ENCODE peak calls at places on chromosomes 12 and 14, in seven cellular contexts. P, V, X, S, Y, W and J are unnamed samples. For H3K27me3, the result is how much of the 10 kb centered on the place peaks cover.

GRCh38 chr14:104393898-104394605 is 185.5 kb upstream of the C14orf180 start:
- DNase-seq in P (no peak), V (peak), X (no peak), S (peak), Y (no peak), W (no peak), J (peak)

GRCh38 chr12:6465467-6466183 is 4.9 kb downstream of the VAMP1 start:
- DNase-seq in P (peak), V (peak), X (peak), S (no peak), Y (peak), W (peak), J (no peak)

GRCh38 chr14:35851823-35852222 is 25.7 kb downstream of the BRMS1L start:
- DNase-seq in P (no peak), V (no peak), X (no peak), S (no peak), Y (no peak), W (no peak), J (no peak)

GRCh38 chr12:105352940-105353635 is 22.6 kb downstream of the C12orf75 start:
- DNase-seq in P (no peak), V (peak), X (no peak), S (no peak), Y (no peak), W (peak), J (no peak)

GRCh38 chr12:65122661-65123060 is 1.6 kb upstream of the WIF1 start:
- DNase-seq in P (no peak), V (no peak), X (no peak), S (no peak), Y (no peak), W (no peak), J (no peak)

GRCh38 chr14:31286456-31287293 is 79.1 kb upstream of the HECTD1 start:
- DNase-seq in P (peak), V (no peak), X (no peak), S (no peak), Y (peak), W (no peak), J (no peak)

GRCh38 chr14:104054222-104054905 is 31.1 kb upstream of the ASPG start:
- DNase-seq in P (no peak), V (no peak), X (no peak), S (no peak), Y (no peak), W (no peak), J (no peak)

GRCh38 chr12:40032433-40033259 is 73.2 kb downstream of the SLC2A13 start:
- DNase-seq in P (no peak), V (no peak), X (no peak), S (no peak), Y (no peak), W (no peak), J (no peak)

GRCh38 chr14:24334431-24335271 is at the start of gene ADCY4:
- DNase-seq in P (peak), V (no peak), X (no peak), S (peak), Y (no peak), W (no peak), J (no peak)

GRCh38 chr14:102891556-102891955 is 30.9 kb upstream of the AMN start:
- DNase-seq in P (no peak), V (no peak), X (peak), S (no peak), Y (no peak), W (no peak), J (no peak)

GRCh38 chr14:65574611-65575010 is 162.1 kb downstream of the FUT8 start:
- DNase-seq in P (no peak), V (no peak), X (no peak), S (no peak), Y (no peak), W (no peak), J (no peak)

GRCh38 chr14:91968280-91968679 is 20.8 kb upstream of the FBLN5 start:
- DNase-seq in P (no peak), V (no peak), X (no peak), S (no peak), Y (no peak), W (no peak), J (no peak)

GRCh38 chr12:79098530-79098929 is 234.0 kb downstream of the SYT1 start:
- DNase-seq in P (no peak), V (no peak), X (no peak), S (no peak), Y (no peak), W (no peak), J (no peak)

GRCh38 chr12:123076604-123077297 is 74.1 kb downstream of the PITPNM2 start:
- DNase-seq in P (no peak), V (no peak), X (peak), S (no peak), Y (no peak), W (no peak), J (no peak)

GRCh38 chr12:90229771-90230170 is 521.1 kb upstream of the ATP2B1 start:
- DNase-seq in P (no peak), V (no peak), X (peak), S (no peak), Y (no peak), W (no peak), J (no peak)

GRCh38 chr14:70988452-70988851 is 81.2 kb downstream of the PCNX1 start:
- DNase-seq in P (no peak), V (no peak), X (no peak), S (no peak), Y (no peak), W (no peak), J (no peak)

DNA sequence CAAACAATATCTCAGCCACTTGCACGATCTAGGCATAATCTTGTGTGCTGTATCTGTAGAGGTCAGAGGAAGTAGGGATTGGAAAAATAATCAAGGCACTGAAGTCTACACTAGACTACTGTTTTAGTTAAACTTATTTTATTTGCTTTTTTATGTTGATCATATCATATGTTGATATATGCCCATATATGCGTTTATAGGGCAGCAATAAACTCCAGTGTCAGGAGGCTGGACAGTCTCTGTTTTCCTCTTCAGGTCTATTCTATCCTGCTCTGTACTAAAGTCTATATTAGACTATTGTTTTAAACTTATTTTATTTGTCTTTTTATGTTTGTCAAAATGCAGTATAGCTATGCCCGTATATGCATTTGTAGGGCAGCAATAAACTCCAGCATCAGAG is 47.9 kb upstream of the OR4E1 start:
- DNase-seq in P (no peak), V (no peak), X (no peak), S (no peak), Y (no peak), W (no peak), J (no peak)
- H3K27me3 ChIP-seq in P (under half), V (under half), X (under half), S (under half), Y (under half), W (under half), J (under half)

DNA sequence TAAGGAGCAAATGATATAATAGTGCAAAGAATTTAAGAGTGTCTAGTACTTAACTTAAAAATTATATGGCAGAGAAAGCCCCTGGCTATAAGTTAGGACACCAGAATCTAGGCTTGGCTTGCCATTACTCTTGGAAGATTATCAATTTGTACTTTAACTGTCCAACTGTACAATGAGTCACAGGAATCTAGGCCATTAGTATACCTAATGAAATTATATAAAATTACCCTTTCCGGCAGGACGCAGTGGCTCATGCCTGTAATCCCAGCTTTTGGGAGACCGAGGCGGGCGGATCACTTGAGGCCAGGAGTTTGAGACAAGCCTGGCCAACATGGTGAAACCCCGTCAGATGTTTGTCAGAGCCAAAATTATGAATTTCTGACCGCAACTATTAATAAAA is 691 bp upstream of the OR6S1 start:
- DNase-seq in P (no peak), V (no peak), X (no peak), S (no peak), Y (no peak), W (no peak), J (no peak)
- H3K4me3 ChIP-seq in P (no peak), V (no peak), X (no peak), S (no peak), Y (no peak), W (no peak), J (no peak)

DNA sequence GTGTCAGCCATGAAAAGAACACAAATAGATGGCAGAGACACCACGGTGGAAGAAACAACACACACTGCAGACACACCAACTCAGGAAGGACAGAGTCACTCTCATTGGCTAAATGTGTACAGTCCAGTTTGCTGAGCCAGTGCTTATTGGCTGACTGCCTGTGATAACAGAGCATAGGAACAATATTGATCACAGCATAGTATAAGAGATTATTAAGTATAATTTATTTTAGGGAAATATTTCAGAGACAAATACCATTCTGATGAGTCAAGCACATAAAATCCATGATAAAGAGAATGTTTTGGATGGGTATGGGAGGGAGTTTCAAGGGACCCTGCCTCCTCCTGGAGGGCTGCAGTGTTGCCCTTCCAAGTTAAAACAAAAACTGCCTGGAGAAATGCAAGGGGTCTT is 50.9 kb downstream of the BTG1 start:
- DNase-seq in P (no peak), V (no peak), X (peak), S (no peak), Y (no peak), W (no peak), J (no peak)
- TF ChIP-seq CTCF in P (peak), V (no peak), X (peak), S (no peak), Y (peak), W (no peak), J (no peak)

GRCh38 chr14:55270832-55271571 is at the start of gene FBXO34:
- DNase-seq in P (peak), V (peak), X (peak), S (peak), Y (peak), W (peak), J (peak)

GRCh38 chr14:55267816-55268215 is 3.4 kb upstream of the FBXO34 start:
- DNase-seq in P (no peak), V (no peak), X (no peak), S (no peak), Y (no peak), W (no peak), J (no peak)

GRCh38 chr14:55265197-55265596 is 6.0 kb upstream of the FBXO34 start:
- DNase-seq in P (no peak), V (no peak), X (no peak), S (no peak), Y (no peak), W (no peak), J (no peak)
- H3K27me3 ChIP-seq in P (under half), V (under half), X (under half), S (under half), Y (under half), W (under half), J (under half)